ENCODE peak calls at places on chromosomes 12 and 14, in five cellular contexts. I, Y, P, Z and W are unnamed samples.

GRCh38 chr12:76519538-76519937 is 40.0 kb downstream of the OSBPL8 start:
- DNase-seq in Y (no peak), Z (no peak), P (peak), I (no peak), W (no peak)

GRCh38 chr12:122917508-122918227 is 21.7 kb upstream of the VPS37B start:
- DNase-seq in P (peak), I (no peak), Y (no peak), Z (no peak), W (peak)

GRCh38 chr14:85907536-85907935 is 377.6 kb downstream of the FLRT2 start:
- DNase-seq in Y (no peak), Z (no peak), I (no peak), P (no peak), W (no peak)

GRCh38 chr12:47734725-47735480 is 9.6 kb upstream of the ENDOU start:
- DNase-seq in P (no peak), I (no peak), Z (peak), Y (no peak), W (no peak)

GRCh38 chr14:101705733-101706508 is 55.6 kb upstream of the PPP2R5C start:
- DNase-seq in Y (peak), I (peak), P (peak), Z (no peak), W (peak)

GRCh38 chr12:30046376-30046775 is 262.6 kb upstream of the TMTC1 start:
- DNase-seq in Z (no peak), I (no peak), Y (no peak), P (peak), W (no peak)

GRCh38 chr12:80988986-80989385 is 51.3 kb upstream of the LIN7A start:
- DNase-seq in P (peak), Y (no peak), I (no peak), Z (no peak), W (no peak)

GRCh38 chr12:20150835-20151234 is 217.5 kb upstream of the PDE3A start:
- DNase-seq in Z (peak), Y (no peak), I (no peak), P (no peak), W (no peak)

GRCh38 chr14:75101491-75101890 is 25.4 kb downstream of the NEK9 start:
- DNase-seq in Z (no peak), P (no peak), I (no peak), Y (no peak), W (no peak)

GRCh38 chr12:96399081-96399918 is 939 bp downstream of the CDK17 start:
- DNase-seq in Y (peak), I (peak), P (peak), Z (peak), W (peak)

GRCh38 chr12:125861299-125862281 is 796.4 kb downstream of the AACS start:
- DNase-seq in Z (peak), P (no peak), I (no peak), Y (peak), W (no peak)

GRCh38 chr12:15859136-15859535 is 23.1 kb upstream of the STRAP start:
- DNase-seq in P (no peak), I (no peak), Z (no peak), Y (no peak), W (peak)

GRCh38 chr14:76514599-76514998 is 138.7 kb downstream of the ESRRB start:
- DNase-seq in I (no peak), Z (no peak), Y (no peak), P (no peak), W (peak)

GRCh38 chr14:88835661-88836060 is 11.2 kb downstream of the TTC8 start:
- DNase-seq in I (no peak), Z (no peak), P (no peak), Y (no peak), W (no peak)

GRCh38 chr14:63875311-63875710 is 22.5 kb downstream of the SYNE2 start:
- DNase-seq in P (peak), Z (no peak), Y (no peak), I (no peak), W (no peak)

GRCh38 chr14:20609215-20610001 is 18.2 kb upstream of the RNASE12 start:
- DNase-seq in Z (peak), Y (peak), I (peak), P (peak), W (peak)

GRCh38 chr14:22570132-22570949 is 18.7 kb downstream of the DAD1 start:
- DNase-seq in P (peak), I (peak), Y (peak), Z (peak), W (peak)

GRCh38 chr14:24312736-24313507 is 1.6 kb downstream of the LTB4R start:
- DNase-seq in P (no peak), Z (no peak), Y (no peak), I (peak), W (peak)

GRCh38 chr14:71524321-71524982 is 407.8 kb upstream of the RGS6 start:
- DNase-seq in Z (no peak), Y (no peak), P (no peak), I (no peak), W (no peak)

GRCh38 chr12:131390408-131391100 is 320.3 kb upstream of the SFSWAP start:
- DNase-seq in I (peak), Y (no peak), Z (no peak), P (no peak), W (no peak)

GRCh38 chr12:13784504-13784903 is 196.9 kb downstream of the GRIN2B start:
- DNase-seq in Z (no peak), Y (no peak), P (no peak), I (no peak), W (peak)

GRCh38 chr12:131619736-131620506 is 91.0 kb upstream of the SFSWAP start:
- DNase-seq in Y (no peak), I (no peak), Z (no peak), P (no peak), W (no peak)

GRCh38 chr12:43655586-43655985 is 103.0 kb downstream of the PUS7L start:
- DNase-seq in Y (no peak), Z (no peak), I (no peak), P (peak), W (peak)

GRCh38 chr14:81523616-81524015 is 10.0 kb downstream of the SEL1L start:
- DNase-seq in Z (no peak), I (no peak), P (no peak), Y (no peak), W (no peak)

GRCh38 chr14:93017341-93017797 is 94.4 kb downstream of the CHGA start:
- DNase-seq in Z (no peak), P (no peak), I (no peak), Y (peak), W (no peak)

GRCh38 chr14:69043598-69044267 is 64.6 kb upstream of the ACTN1 start:
- DNase-seq in P (peak), Z (no peak), Y (peak), I (no peak), W (no peak)

GRCh38 chr12:93868771-93869170 is 191.6 kb downstream of the CRADD start:
- DNase-seq in Z (no peak), I (no peak), P (peak), Y (peak), W (peak)

GRCh38 chr12:11461433-11461832 is 66.1 kb upstream of the PRB2 start:
- DNase-seq in I (no peak), Z (no peak), Y (no peak), P (no peak), W (no peak)

GRCh38 chr12:48010366-48010970 is 6.2 kb upstream of the COL2A1 start:
- DNase-seq in Y (no peak), I (no peak), Z (no peak), P (no peak), W (no peak)

GRCh38 chr12:79557690-79558315 is 133.0 kb downstream of the PAWR start:
- DNase-seq in Y (no peak), P (peak), I (no peak), Z (no peak), W (no peak)

GRCh38 chr12:60539592-60539991 is 943.8 kb downstream of the SLC16A7 start:
- DNase-seq in I (peak), Y (no peak), P (no peak), Z (no peak), W (no peak)

GRCh38 chr14:71103662-71104484 is 196.6 kb downstream of the PCNX1 start:
- DNase-seq in I (peak), Y (peak), P (peak), Z (peak), W (peak)

GRCh38 chr12:40010899-40011774 is 94.7 kb downstream of the SLC2A13 start:
- DNase-seq in Z (peak), Y (peak), P (peak), I (peak), W (peak)

GRCh38 chr12:100331871-100332270 is 25.0 kb upstream of the SLC17A8 start:
- DNase-seq in I (no peak), Y (no peak), P (no peak), Z (no peak), W (no peak)

GRCh38 chr12:130087222-130087621 is 75.0 kb upstream of the FZD10 start:
- DNase-seq in Y (no peak), Z (no peak), P (no peak), I (no peak), W (no peak)

GRCh38 chr12:97308576-97309198 is 153.9 kb upstream of the RMST start:
- DNase-seq in I (peak), Y (peak), Z (no peak), P (peak), W (peak)

DNA sequence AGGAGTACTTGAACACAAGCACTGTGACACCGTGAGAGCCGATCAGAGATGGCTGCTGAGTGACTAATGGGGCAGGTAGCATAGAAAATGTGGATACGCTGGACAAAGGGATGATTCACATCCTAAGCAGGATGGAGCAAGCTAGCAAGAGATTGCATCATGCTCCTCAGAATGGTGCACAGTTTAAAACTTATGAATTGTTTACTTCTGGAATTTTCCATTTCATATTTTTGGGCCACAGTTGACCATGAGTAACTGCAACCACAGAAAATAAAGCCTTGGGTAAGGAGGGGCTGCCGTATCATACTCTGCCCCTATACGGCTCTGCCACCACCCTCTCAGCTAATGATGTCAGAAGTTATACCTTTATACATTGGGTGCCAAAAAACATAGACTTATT is 23.3 kb upstream of the MARK3 start:
- DNase-seq in Z (no peak), Y (no peak), I (no peak), P (peak), W (peak)
- H3K4me3 ChIP-seq in Z (no peak), Y (no peak), I (no peak), P (no peak), W (no peak)

GRCh38 chr12:7645395-7646177 is 20.1 kb downstream of the APOBEC1 start:
- DNase-seq in P (no peak), Z (peak), Y (peak), I (peak), W (peak)
- H3K4me3 ChIP-seq in P (no peak), Z (no peak), Y (no peak), I (no peak), W (no peak)

GRCh38 chr12:128817115-128818015 is 6.4 kb downstream of the SLC15A4 start:
- DNase-seq in I (no peak), Z (peak), P (peak), Y (no peak), W (no peak)
- H3K4me3 ChIP-seq in I (no peak), Z (no peak), P (no peak), Y (no peak), W (no peak)

GRCh38 chr14:102775855-102776760 is 1.1 kb upstream of the TRAF3 start:
- DNase-seq in Z (no peak), I (no peak), Y (no peak), P (peak), W (peak)

GRCh38 chr14:102776761-102777710 is at the start of gene TRAF3:
- DNase-seq in Y (no peak), Z (peak), P (peak), I (peak), W (peak)

GRCh38 chr14:102779574-102780315 is 2.5 kb downstream of the TRAF3 start:
- DNase-seq in Z (no peak), P (no peak), I (no peak), Y (no peak), W (peak)

GRCh38 chr14:102778616-102779351 is 1.5 kb downstream of the TRAF3 start:
- DNase-seq in Y (no peak), Z (no peak), P (no peak), I (no peak), W (no peak)

GRCh38 chr14:102777711-102778615 is 714 bp downstream of the TRAF3 start:
- DNase-seq in P (peak), Y (no peak), Z (peak), I (peak), W (peak)
- H3K4me3 ChIP-seq in P (peak), Y (peak), Z (peak), I (peak), W (peak)

DNA sequence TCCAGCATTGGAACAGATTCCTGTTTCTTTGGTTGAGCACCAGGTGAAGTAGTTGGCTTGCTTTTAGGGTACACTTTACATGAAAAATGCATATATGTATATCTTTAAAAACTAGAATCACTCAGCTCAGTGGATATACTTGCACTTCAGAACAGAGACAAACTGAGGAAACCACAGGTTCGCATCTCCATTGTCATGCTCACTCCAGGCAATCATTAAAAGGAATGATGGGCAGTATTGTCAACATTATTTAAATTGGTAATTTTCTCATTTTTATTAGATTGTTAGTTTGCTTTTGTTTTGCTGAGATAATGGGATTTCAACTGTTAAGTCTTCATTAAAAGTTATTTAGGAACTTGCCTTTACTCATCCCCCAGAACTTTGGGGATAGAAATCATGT is 71.0 kb upstream of the NELL2 start:
- DNase-seq in I (no peak), Z (no peak), P (no peak), Y (no peak), W (no peak)
- H3K4me3 ChIP-seq in I (no peak), Z (no peak), P (no peak), Y (no peak), W (no peak)

DNA sequence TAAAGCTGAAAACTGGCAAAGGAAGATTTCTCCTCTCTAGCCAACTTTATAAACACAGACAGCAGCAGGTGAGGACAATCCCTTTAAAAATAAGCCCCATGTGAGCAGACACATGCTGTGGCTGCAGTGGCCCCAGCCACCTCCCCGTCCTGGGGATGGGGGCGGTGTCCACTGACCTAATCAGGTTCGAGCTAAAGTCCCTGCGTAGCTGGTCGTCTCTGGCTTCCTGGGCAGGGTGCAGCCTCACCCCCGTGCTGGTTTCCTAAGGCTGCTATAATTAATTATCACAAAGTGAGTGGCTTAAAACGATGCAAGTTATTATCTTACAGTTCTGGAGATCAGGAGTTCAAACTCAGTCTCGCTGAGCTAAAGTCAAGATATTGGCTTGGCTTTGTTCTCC is 1.0 kb downstream of the BDKRB1 start:
- DNase-seq in I (no peak), Z (no peak), P (no peak), Y (no peak), W (no peak)
- H3K4me3 ChIP-seq in I (no peak), Z (no peak), P (no peak), Y (no peak), W (no peak)

DNA sequence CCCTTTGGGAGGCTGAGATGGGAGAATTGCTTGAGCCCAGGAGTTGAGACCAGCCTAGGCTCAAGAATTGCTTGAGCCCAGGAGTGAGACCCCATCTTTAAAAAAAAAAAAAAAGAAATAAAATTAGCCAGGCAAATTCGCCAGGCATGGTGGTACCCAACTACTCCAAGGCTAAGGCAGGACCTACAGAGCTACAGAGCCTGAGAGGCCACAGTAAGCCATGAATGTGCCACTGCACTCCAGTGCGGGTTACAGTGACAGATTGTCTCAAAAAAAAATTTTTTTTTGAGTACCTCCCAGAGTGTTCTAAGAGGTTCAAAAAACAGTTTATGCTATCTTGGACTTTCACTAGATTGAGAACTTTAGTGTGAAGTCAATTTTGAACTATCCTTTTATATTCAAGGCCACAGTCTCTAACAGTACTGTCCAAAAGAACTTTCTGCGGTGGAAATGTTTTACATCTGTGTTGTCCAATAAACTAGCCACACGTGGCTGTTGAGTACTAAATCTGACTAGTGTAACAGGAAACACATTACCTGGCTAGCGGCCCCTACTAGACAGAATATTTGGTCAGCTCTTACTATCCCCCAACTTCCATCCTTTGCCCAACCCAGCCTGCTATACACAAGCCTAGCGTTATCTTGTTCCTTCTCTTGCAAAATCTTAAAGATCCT is 2.4 kb downstream of the RPL36AL start:
- DNase-seq in Z (no peak), P (no peak), I (no peak), Y (no peak), W (no peak)
- H3K4me3 ChIP-seq in Z (no peak), P (peak), I (no peak), Y (no peak), W (no peak)